ENCODE peak calls at places on chromosomes 12 and 14, in ten cellular contexts. One of them, this sample, is unnamed.

GRCh38 chr14:78254911-78255431 is 84.8 kb downstream of the NRXN3 start:
- DNase-seq in ovary: no peak
- DNase-seq in mucosa of descending colon: no peak
- DNase-seq in lower leg skin: no peak
- DNase-seq in thyroid gland: peak
- DNase-seq in WTC11: no peak
- DNase-seq in prostate gland: no peak
- DNase-seq in astrocyte of the cerebellum: peak
- DNase-seq in endothelial cell: no peak
- DNase-seq in kidney epithelial cell: peak
- DNase-seq in this sample: peak

GRCh38 chr12:22228022-22228875 is 106.3 kb downstream of the ST8SIA1 start:
- DNase-seq in mucosa of descending colon: no peak
- DNase-seq in kidney epithelial cell: no peak
- DNase-seq in astrocyte of the cerebellum: no peak
- DNase-seq in endothelial cell: no peak
- DNase-seq in ovary: no peak
- DNase-seq in thyroid gland: no peak
- DNase-seq in prostate gland: no peak
- DNase-seq in WTC11: no peak
- DNase-seq in lower leg skin: no peak
- DNase-seq in this sample: no peak

GRCh38 chr12:76680940-76681339 is 83.0 kb upstream of the ZDHHC17 start:
- DNase-seq in kidney epithelial cell: no peak
- DNase-seq in WTC11: no peak
- DNase-seq in mucosa of descending colon: no peak
- DNase-seq in prostate gland: no peak
- DNase-seq in lower leg skin: no peak
- DNase-seq in endothelial cell: no peak
- DNase-seq in ovary: no peak
- DNase-seq in thyroid gland: no peak
- DNase-seq in astrocyte of the cerebellum: no peak
- DNase-seq in this sample: peak

GRCh38 chr12:14959126-14959440 is 2.3 kb downstream of the ARHGDIB start:
- DNase-seq in lower leg skin: no peak
- DNase-seq in mucosa of descending colon: peak
- DNase-seq in kidney epithelial cell: no peak
- DNase-seq in WTC11: no peak
- DNase-seq in prostate gland: no peak
- DNase-seq in astrocyte of the cerebellum: no peak
- DNase-seq in endothelial cell: no peak
- DNase-seq in ovary: no peak
- DNase-seq in thyroid gland: no peak
- DNase-seq in this sample: no peak

GRCh38 chr14:78446807-78447206 is 276.6 kb downstream of the NRXN3 start:
- DNase-seq in WTC11: no peak
- DNase-seq in ovary: no peak
- DNase-seq in astrocyte of the cerebellum: peak
- DNase-seq in mucosa of descending colon: no peak
- DNase-seq in prostate gland: no peak
- DNase-seq in lower leg skin: no peak
- DNase-seq in thyroid gland: no peak
- DNase-seq in endothelial cell: peak
- DNase-seq in kidney epithelial cell: no peak
- DNase-seq in this sample: no peak

GRCh38 chr12:11431486-11431885 is 36.1 kb upstream of the PRB2 start:
- DNase-seq in astrocyte of the cerebellum: no peak
- DNase-seq in WTC11: no peak
- DNase-seq in mucosa of descending colon: no peak
- DNase-seq in thyroid gland: no peak
- DNase-seq in endothelial cell: no peak
- DNase-seq in kidney epithelial cell: no peak
- DNase-seq in lower leg skin: no peak
- DNase-seq in prostate gland: no peak
- DNase-seq in ovary: no peak
- DNase-seq in this sample: no peak

GRCh38 chr12:29547844-29548243 is 50.4 kb upstream of the OVCH1 start:
- DNase-seq in thyroid gland: no peak
- DNase-seq in mucosa of descending colon: no peak
- DNase-seq in ovary: no peak
- DNase-seq in astrocyte of the cerebellum: no peak
- DNase-seq in lower leg skin: no peak
- DNase-seq in kidney epithelial cell: no peak
- DNase-seq in endothelial cell: no peak
- DNase-seq in WTC11: no peak
- DNase-seq in prostate gland: no peak
- DNase-seq in this sample: no peak

GRCh38 chr12:114955414-114956014 is 271.5 kb upstream of the TBX3 start:
- DNase-seq in ovary: no peak
- DNase-seq in endothelial cell: no peak
- DNase-seq in WTC11: no peak
- DNase-seq in lower leg skin: no peak
- DNase-seq in prostate gland: no peak
- DNase-seq in mucosa of descending colon: no peak
- DNase-seq in thyroid gland: no peak
- DNase-seq in astrocyte of the cerebellum: no peak
- DNase-seq in kidney epithelial cell: no peak
- DNase-seq in this sample: no peak

GRCh38 chr12:2893007-2893406 is 2.3 kb downstream of the TULP3 start:
- DNase-seq in endothelial cell: no peak
- DNase-seq in ovary: no peak
- DNase-seq in astrocyte of the cerebellum: no peak
- DNase-seq in prostate gland: no peak
- DNase-seq in thyroid gland: no peak
- DNase-seq in kidney epithelial cell: peak
- DNase-seq in WTC11: no peak
- DNase-seq in mucosa of descending colon: no peak
- DNase-seq in lower leg skin: peak
- DNase-seq in this sample: peak

GRCh38 chr12:119153477-119154434 is 25.0 kb upstream of the HSPB8 start:
- DNase-seq in lower leg skin: no peak
- DNase-seq in WTC11: peak
- DNase-seq in mucosa of descending colon: no peak
- DNase-seq in endothelial cell: peak
- DNase-seq in prostate gland: no peak
- DNase-seq in astrocyte of the cerebellum: no peak
- DNase-seq in thyroid gland: peak
- DNase-seq in kidney epithelial cell: peak
- DNase-seq in ovary: peak
- DNase-seq in this sample: no peak

GRCh38 chr12:121532503-121533390 is 48.1 kb downstream of the KDM2B start:
- DNase-seq in endothelial cell: no peak
- DNase-seq in lower leg skin: no peak
- DNase-seq in prostate gland: no peak
- DNase-seq in mucosa of descending colon: no peak
- DNase-seq in ovary: peak
- DNase-seq in astrocyte of the cerebellum: no peak
- DNase-seq in thyroid gland: peak
- DNase-seq in WTC11: no peak
- DNase-seq in kidney epithelial cell: no peak
- DNase-seq in this sample: no peak

GRCh38 chr14:25049559-25050493 is at the start of gene STXBP6:
- DNase-seq in endothelial cell: peak
- DNase-seq in mucosa of descending colon: peak
- DNase-seq in WTC11: peak
- DNase-seq in astrocyte of the cerebellum: no peak
- DNase-seq in ovary: peak
- DNase-seq in prostate gland: peak
- DNase-seq in thyroid gland: peak
- DNase-seq in kidney epithelial cell: no peak
- DNase-seq in lower leg skin: peak
- DNase-seq in this sample: peak

GRCh38 chr12:111446044-111446581 is 40.4 kb downstream of the SH2B3 start:
- DNase-seq in prostate gland: peak
- DNase-seq in kidney epithelial cell: no peak
- DNase-seq in thyroid gland: peak
- DNase-seq in endothelial cell: peak
- DNase-seq in astrocyte of the cerebellum: no peak
- DNase-seq in WTC11: peak
- DNase-seq in lower leg skin: peak
- DNase-seq in ovary: peak
- DNase-seq in mucosa of descending colon: peak
- DNase-seq in this sample: no peak

GRCh38 chr14:106417224-106418049 is 891.1 kb downstream of the TMEM121 start:
- DNase-seq in ovary: no peak
- DNase-seq in prostate gland: no peak
- DNase-seq in astrocyte of the cerebellum: no peak
- DNase-seq in WTC11: peak
- DNase-seq in lower leg skin: no peak
- DNase-seq in kidney epithelial cell: no peak
- DNase-seq in thyroid gland: no peak
- DNase-seq in endothelial cell: no peak
- DNase-seq in mucosa of descending colon: peak
- DNase-seq in this sample: no peak
- TF ChIP-seq CTCF in ovary: no peak
- TF ChIP-seq CTCF in prostate gland: no peak
- TF ChIP-seq CTCF in astrocyte of the cerebellum: peak
- TF ChIP-seq CTCF in WTC11: peak
- TF ChIP-seq CTCF in lower leg skin: no peak
- TF ChIP-seq CTCF in kidney epithelial cell: peak
- TF ChIP-seq CTCF in thyroid gland: no peak
- TF ChIP-seq CTCF in endothelial cell: peak
- TF ChIP-seq CTCF in mucosa of descending colon: peak
- TF ChIP-seq CTCF in this sample: peak

GRCh38 chr12:10405294-10405693 is 4.3 kb downstream of the KLRC4 start:
- DNase-seq in astrocyte of the cerebellum: no peak
- DNase-seq in mucosa of descending colon: no peak
- DNase-seq in thyroid gland: no peak
- DNase-seq in endothelial cell: no peak
- DNase-seq in lower leg skin: no peak
- DNase-seq in prostate gland: no peak
- DNase-seq in WTC11: no peak
- DNase-seq in kidney epithelial cell: no peak
- DNase-seq in ovary: no peak
- DNase-seq in this sample: no peak
- TF ChIP-seq CTCF in astrocyte of the cerebellum: no peak
- TF ChIP-seq CTCF in mucosa of descending colon: no peak
- TF ChIP-seq CTCF in thyroid gland: no peak
- TF ChIP-seq CTCF in endothelial cell: no peak
- TF ChIP-seq CTCF in lower leg skin: no peak
- TF ChIP-seq CTCF in prostate gland: no peak
- TF ChIP-seq CTCF in WTC11: no peak
- TF ChIP-seq CTCF in kidney epithelial cell: no peak
- TF ChIP-seq CTCF in ovary: no peak
- TF ChIP-seq CTCF in this sample: no peak

DNA sequence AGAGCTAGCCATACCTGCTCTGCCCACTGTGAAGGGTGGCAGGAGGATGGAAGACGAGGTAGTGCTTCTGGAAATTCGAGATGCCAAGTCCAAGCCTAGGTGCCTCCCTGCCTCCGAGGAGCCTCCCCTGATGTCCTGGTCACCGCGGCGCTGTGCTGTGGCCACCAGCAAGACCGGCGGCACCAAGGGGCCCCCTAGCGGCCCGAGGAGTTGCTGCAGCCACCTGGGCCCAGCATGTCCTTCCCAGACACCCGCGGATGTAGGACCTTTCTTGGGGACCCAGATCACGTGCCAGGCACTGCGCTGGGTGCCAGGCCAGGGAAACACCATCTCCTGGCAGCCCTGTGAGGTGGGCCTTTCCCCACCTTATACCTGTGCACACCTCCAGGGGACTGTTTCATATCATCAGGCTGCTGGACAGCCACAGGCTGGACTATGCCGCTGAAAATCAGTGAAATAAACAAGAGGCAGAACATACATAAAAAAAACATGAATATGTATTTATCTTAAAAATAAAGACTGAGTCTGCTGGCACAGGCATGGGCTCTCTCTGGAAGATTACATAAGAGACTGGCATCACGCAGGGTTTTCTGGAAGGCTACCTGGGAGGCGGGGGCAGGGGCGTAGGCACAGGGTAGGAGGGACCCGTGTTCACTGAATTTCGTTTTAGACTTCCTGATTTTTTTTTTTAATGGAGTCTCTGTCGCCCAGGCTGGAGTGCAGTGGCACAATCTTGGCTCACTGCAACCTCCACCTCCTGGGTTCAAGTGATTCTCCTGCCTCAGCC is 15.9 kb upstream of the HHIPL1 start:
- DNase-seq in WTC11: peak
- DNase-seq in astrocyte of the cerebellum: no peak
- DNase-seq in mucosa of descending colon: peak
- DNase-seq in thyroid gland: peak
- DNase-seq in lower leg skin: peak
- DNase-seq in kidney epithelial cell: no peak
- DNase-seq in endothelial cell: peak
- DNase-seq in ovary: peak
- DNase-seq in prostate gland: peak
- DNase-seq in this sample: peak
- TF ChIP-seq CTCF in WTC11: peak
- TF ChIP-seq CTCF in astrocyte of the cerebellum: peak
- TF ChIP-seq CTCF in mucosa of descending colon: peak
- TF ChIP-seq CTCF in thyroid gland: peak
- TF ChIP-seq CTCF in lower leg skin: no peak
- TF ChIP-seq CTCF in kidney epithelial cell: peak
- TF ChIP-seq CTCF in endothelial cell: peak
- TF ChIP-seq CTCF in ovary: peak
- TF ChIP-seq CTCF in prostate gland: peak
- TF ChIP-seq CTCF in this sample: peak

GRCh38 chr14:64508215-64508776 is 3.7 kb downstream of the ZBTB1 start:
- DNase-seq in kidney epithelial cell: no peak
- DNase-seq in WTC11: no peak
- DNase-seq in prostate gland: no peak
- DNase-seq in ovary: no peak
- DNase-seq in astrocyte of the cerebellum: no peak
- DNase-seq in lower leg skin: no peak
- DNase-seq in thyroid gland: no peak
- DNase-seq in endothelial cell: no peak
- DNase-seq in mucosa of descending colon: no peak
- DNase-seq in this sample: no peak

GRCh38 chr14:64510127-64510808 is 5.7 kb downstream of the ZBTB1 start:
- DNase-seq in WTC11: no peak
- DNase-seq in ovary: no peak
- DNase-seq in prostate gland: no peak
- DNase-seq in thyroid gland: no peak
- DNase-seq in mucosa of descending colon: no peak
- DNase-seq in kidney epithelial cell: no peak
- DNase-seq in astrocyte of the cerebellum: no peak
- DNase-seq in endothelial cell: no peak
- DNase-seq in lower leg skin: no peak
- DNase-seq in this sample: no peak

GRCh38 chr14:64513271-64513670 is 8.7 kb downstream of the ZBTB1 start:
- DNase-seq in astrocyte of the cerebellum: no peak
- DNase-seq in ovary: no peak
- DNase-seq in WTC11: no peak
- DNase-seq in thyroid gland: no peak
- DNase-seq in kidney epithelial cell: no peak
- DNase-seq in endothelial cell: no peak
- DNase-seq in prostate gland: no peak
- DNase-seq in mucosa of descending colon: no peak
- DNase-seq in lower leg skin: no peak
- DNase-seq in this sample: no peak

GRCh38 chr14:64509036-64509435 is 4.5 kb downstream of the ZBTB1 start:
- DNase-seq in WTC11: peak
- DNase-seq in kidney epithelial cell: no peak
- DNase-seq in mucosa of descending colon: no peak
- DNase-seq in astrocyte of the cerebellum: no peak
- DNase-seq in ovary: no peak
- DNase-seq in lower leg skin: no peak
- DNase-seq in endothelial cell: no peak
- DNase-seq in thyroid gland: no peak
- DNase-seq in prostate gland: no peak
- DNase-seq in this sample: no peak

GRCh38 chr14:64510825-64511679 is 6.5 kb downstream of the ZBTB1 start:
- DNase-seq in astrocyte of the cerebellum: peak
- DNase-seq in kidney epithelial cell: no peak
- DNase-seq in mucosa of descending colon: no peak
- DNase-seq in WTC11: peak
- DNase-seq in lower leg skin: peak
- DNase-seq in endothelial cell: peak
- DNase-seq in ovary: peak
- DNase-seq in thyroid gland: peak
- DNase-seq in prostate gland: peak
- DNase-seq in this sample: peak
- TF ChIP-seq CTCF in astrocyte of the cerebellum: peak
- TF ChIP-seq CTCF in kidney epithelial cell: peak
- TF ChIP-seq CTCF in mucosa of descending colon: peak
- TF ChIP-seq CTCF in WTC11: peak
- TF ChIP-seq CTCF in lower leg skin: no peak
- TF ChIP-seq CTCF in endothelial cell: peak
- TF ChIP-seq CTCF in ovary: peak
- TF ChIP-seq CTCF in thyroid gland: peak
- TF ChIP-seq CTCF in prostate gland: peak
- TF ChIP-seq CTCF in this sample: peak

This sample was measured in HFFc6.